ENCODE peak calls at places on chromosomes 2 and 18, in nine cellular contexts. One of them, this sample, is unnamed.

GRCh38 chr18:55706893-55707292 is 118.9 kb upstream of the TCF4 start:
- DNase-seq in prostate gland: no peak
- DNase-seq in CD8-positive, alpha-beta T cell: no peak
- DNase-seq in AG20443: peak
- DNase-seq in foreskin fibroblast: peak
- DNase-seq in skeletal muscle cell: peak
- DNase-seq in Ammon's horn: no peak
- DNase-seq in activated CD4-positive, alpha-beta T cell treated with anti-CD3 and anti-CD28 coated beads, Interleukin-2, amount 50 U/mL, for 48 hours: no peak
- DNase-seq in mesothelial cell of epicardium: no peak
- DNase-seq in this sample: no peak

GRCh38 chr2:156323754-156324153 is 8.8 kb downstream of the NR4A2 start:
- DNase-seq in prostate gland: no peak
- DNase-seq in CD8-positive, alpha-beta T cell: no peak
- DNase-seq in AG20443: no peak
- DNase-seq in foreskin fibroblast: no peak
- DNase-seq in skeletal muscle cell: no peak
- DNase-seq in Ammon's horn: no peak
- DNase-seq in activated CD4-positive, alpha-beta T cell treated with anti-CD3 and anti-CD28 coated beads, Interleukin-2, amount 50 U/mL, for 48 hours: no peak
- DNase-seq in mesothelial cell of epicardium: no peak
- DNase-seq in this sample: no peak

GRCh38 chr18:46071615-46071893 is 506 bp downstream of the PSTPIP2 start:
- DNase-seq in prostate gland: no peak
- DNase-seq in CD8-positive, alpha-beta T cell: no peak
- DNase-seq in AG20443: no peak
- DNase-seq in foreskin fibroblast: peak
- DNase-seq in skeletal muscle cell: no peak
- DNase-seq in Ammon's horn: no peak
- DNase-seq in activated CD4-positive, alpha-beta T cell treated with anti-CD3 and anti-CD28 coated beads, Interleukin-2, amount 50 U/mL, for 48 hours: no peak
- DNase-seq in mesothelial cell of epicardium: no peak
- DNase-seq in this sample: no peak

GRCh38 chr18:75341267-75341666 is 86.2 kb downstream of the SMIM21 start:
- DNase-seq in prostate gland: no peak
- DNase-seq in CD8-positive, alpha-beta T cell: no peak
- DNase-seq in AG20443: no peak
- DNase-seq in foreskin fibroblast: no peak
- DNase-seq in skeletal muscle cell: peak
- DNase-seq in Ammon's horn: peak
- DNase-seq in activated CD4-positive, alpha-beta T cell treated with anti-CD3 and anti-CD28 coated beads, Interleukin-2, amount 50 U/mL, for 48 hours: no peak
- DNase-seq in mesothelial cell of epicardium: no peak
- DNase-seq in this sample: no peak

GRCh38 chr2:104431701-104432121 is 422.2 kb upstream of the POU3F3 start:
- DNase-seq in prostate gland: no peak
- DNase-seq in CD8-positive, alpha-beta T cell: no peak
- DNase-seq in AG20443: no peak
- DNase-seq in foreskin fibroblast: no peak
- DNase-seq in skeletal muscle cell: no peak
- DNase-seq in Ammon's horn: peak
- DNase-seq in activated CD4-positive, alpha-beta T cell treated with anti-CD3 and anti-CD28 coated beads, Interleukin-2, amount 50 U/mL, for 48 hours: no peak
- DNase-seq in mesothelial cell of epicardium: no peak
- DNase-seq in this sample: peak

GRCh38 chr2:233486778-233487552 is 79.6 kb downstream of the USP40 start:
- DNase-seq in prostate gland: no peak
- DNase-seq in CD8-positive, alpha-beta T cell: no peak
- DNase-seq in AG20443: peak
- DNase-seq in foreskin fibroblast: peak
- DNase-seq in skeletal muscle cell: peak
- DNase-seq in Ammon's horn: no peak
- DNase-seq in activated CD4-positive, alpha-beta T cell treated with anti-CD3 and anti-CD28 coated beads, Interleukin-2, amount 50 U/mL, for 48 hours: no peak
- DNase-seq in mesothelial cell of epicardium: no peak
- DNase-seq in this sample: no peak

GRCh38 chr2:3470166-3470651 is 49.1 kb downstream of the ADI1 start:
- DNase-seq in prostate gland: peak
- DNase-seq in CD8-positive, alpha-beta T cell: no peak
- DNase-seq in AG20443: peak
- DNase-seq in foreskin fibroblast: peak
- DNase-seq in skeletal muscle cell: peak
- DNase-seq in Ammon's horn: peak
- DNase-seq in activated CD4-positive, alpha-beta T cell treated with anti-CD3 and anti-CD28 coated beads, Interleukin-2, amount 50 U/mL, for 48 hours: no peak
- DNase-seq in mesothelial cell of epicardium: no peak
- DNase-seq in this sample: no peak

GRCh38 chr2:177857538-177857937 is 215.0 kb downstream of the PDE11A start:
- DNase-seq in prostate gland: no peak
- DNase-seq in CD8-positive, alpha-beta T cell: no peak
- DNase-seq in AG20443: no peak
- DNase-seq in foreskin fibroblast: no peak
- DNase-seq in skeletal muscle cell: no peak
- DNase-seq in Ammon's horn: no peak
- DNase-seq in activated CD4-positive, alpha-beta T cell treated with anti-CD3 and anti-CD28 coated beads, Interleukin-2, amount 50 U/mL, for 48 hours: no peak
- DNase-seq in mesothelial cell of epicardium: no peak
- DNase-seq in this sample: no peak

GRCh38 chr2:163401481-163401880 is 334.3 kb downstream of the FIGN start:
- DNase-seq in prostate gland: no peak
- DNase-seq in CD8-positive, alpha-beta T cell: no peak
- DNase-seq in AG20443: no peak
- DNase-seq in foreskin fibroblast: peak
- DNase-seq in skeletal muscle cell: peak
- DNase-seq in Ammon's horn: no peak
- DNase-seq in activated CD4-positive, alpha-beta T cell treated with anti-CD3 and anti-CD28 coated beads, Interleukin-2, amount 50 U/mL, for 48 hours: no peak
- DNase-seq in mesothelial cell of epicardium: no peak
- DNase-seq in this sample: no peak

GRCh38 chr2:232229917-232230310 is 148.6 kb upstream of the ALPP start:
- DNase-seq in prostate gland: no peak
- DNase-seq in CD8-positive, alpha-beta T cell: no peak
- DNase-seq in AG20443: peak
- DNase-seq in foreskin fibroblast: peak
- DNase-seq in skeletal muscle cell: no peak
- DNase-seq in Ammon's horn: no peak
- DNase-seq in activated CD4-positive, alpha-beta T cell treated with anti-CD3 and anti-CD28 coated beads, Interleukin-2, amount 50 U/mL, for 48 hours: no peak
- DNase-seq in mesothelial cell of epicardium: no peak
- DNase-seq in this sample: no peak

GRCh38 chr18:8162797-8163196 is 446.4 kb upstream of the RAB12 start:
- DNase-seq in prostate gland: peak
- DNase-seq in CD8-positive, alpha-beta T cell: no peak
- DNase-seq in AG20443: no peak
- DNase-seq in foreskin fibroblast: peak
- DNase-seq in skeletal muscle cell: no peak
- DNase-seq in Ammon's horn: no peak
- DNase-seq in activated CD4-positive, alpha-beta T cell treated with anti-CD3 and anti-CD28 coated beads, Interleukin-2, amount 50 U/mL, for 48 hours: no peak
- DNase-seq in mesothelial cell of epicardium: no peak
- DNase-seq in this sample: peak

GRCh38 chr2:63737085-63737701 is 104.5 kb upstream of the UGP2 start:
- DNase-seq in prostate gland: no peak
- DNase-seq in CD8-positive, alpha-beta T cell: no peak
- DNase-seq in AG20443: no peak
- DNase-seq in foreskin fibroblast: no peak
- DNase-seq in skeletal muscle cell: no peak
- DNase-seq in Ammon's horn: no peak
- DNase-seq in activated CD4-positive, alpha-beta T cell treated with anti-CD3 and anti-CD28 coated beads, Interleukin-2, amount 50 U/mL, for 48 hours: no peak
- DNase-seq in mesothelial cell of epicardium: no peak
- DNase-seq in this sample: no peak

GRCh38 chr2:119065146-119065545 is 93.4 kb downstream of the C1QL2 start:
- DNase-seq in prostate gland: no peak
- DNase-seq in CD8-positive, alpha-beta T cell: no peak
- DNase-seq in AG20443: no peak
- DNase-seq in foreskin fibroblast: no peak
- DNase-seq in skeletal muscle cell: no peak
- DNase-seq in Ammon's horn: no peak
- DNase-seq in activated CD4-positive, alpha-beta T cell treated with anti-CD3 and anti-CD28 coated beads, Interleukin-2, amount 50 U/mL, for 48 hours: no peak
- DNase-seq in mesothelial cell of epicardium: no peak
- DNase-seq in this sample: no peak

GRCh38 chr18:47882641-47883040 is 47.8 kb downstream of the SMAD2 start:
- DNase-seq in prostate gland: no peak
- DNase-seq in CD8-positive, alpha-beta T cell: no peak
- DNase-seq in AG20443: no peak
- DNase-seq in foreskin fibroblast: peak
- DNase-seq in skeletal muscle cell: peak
- DNase-seq in Ammon's horn: no peak
- DNase-seq in activated CD4-positive, alpha-beta T cell treated with anti-CD3 and anti-CD28 coated beads, Interleukin-2, amount 50 U/mL, for 48 hours: no peak
- DNase-seq in mesothelial cell of epicardium: no peak
- DNase-seq in this sample: no peak

GRCh38 chr2:47093626-47094025 is 61.5 kb downstream of the STPG4 start:
- DNase-seq in prostate gland: no peak
- DNase-seq in CD8-positive, alpha-beta T cell: no peak
- DNase-seq in AG20443: no peak
- DNase-seq in foreskin fibroblast: no peak
- DNase-seq in skeletal muscle cell: no peak
- DNase-seq in Ammon's horn: no peak
- DNase-seq in activated CD4-positive, alpha-beta T cell treated with anti-CD3 and anti-CD28 coated beads, Interleukin-2, amount 50 U/mL, for 48 hours: no peak
- DNase-seq in mesothelial cell of epicardium: no peak
- DNase-seq in this sample: no peak

GRCh38 chr2:180061085-180061484 is 54.0 kb upstream of the CWC22 start:
- DNase-seq in prostate gland: no peak
- DNase-seq in CD8-positive, alpha-beta T cell: no peak
- DNase-seq in AG20443: no peak
- DNase-seq in foreskin fibroblast: no peak
- DNase-seq in skeletal muscle cell: no peak
- DNase-seq in Ammon's horn: no peak
- DNase-seq in activated CD4-positive, alpha-beta T cell treated with anti-CD3 and anti-CD28 coated beads, Interleukin-2, amount 50 U/mL, for 48 hours: no peak
- DNase-seq in mesothelial cell of epicardium: no peak
- DNase-seq in this sample: no peak

GRCh38 chr2:31070339-31070738 is 67.9 kb downstream of the GALNT14 start:
- DNase-seq in prostate gland: no peak
- DNase-seq in CD8-positive, alpha-beta T cell: no peak
- DNase-seq in AG20443: no peak
- DNase-seq in foreskin fibroblast: no peak
- DNase-seq in skeletal muscle cell: no peak
- DNase-seq in Ammon's horn: peak
- DNase-seq in activated CD4-positive, alpha-beta T cell treated with anti-CD3 and anti-CD28 coated beads, Interleukin-2, amount 50 U/mL, for 48 hours: no peak
- DNase-seq in mesothelial cell of epicardium: no peak
- DNase-seq in this sample: no peak

GRCh38 chr2:54461251-54461650 is 5.1 kb downstream of the SPTBN1 start:
- DNase-seq in prostate gland: no peak
- DNase-seq in CD8-positive, alpha-beta T cell: no peak
- DNase-seq in AG20443: no peak
- DNase-seq in foreskin fibroblast: peak
- DNase-seq in skeletal muscle cell: peak
- DNase-seq in Ammon's horn: peak
- DNase-seq in activated CD4-positive, alpha-beta T cell treated with anti-CD3 and anti-CD28 coated beads, Interleukin-2, amount 50 U/mL, for 48 hours: no peak
- DNase-seq in mesothelial cell of epicardium: no peak
- DNase-seq in this sample: no peak